ENCODE peak calls at places on chromosomes 16 and 17, in eight cellular contexts. M, J, X, E, Z, I, F and C are unnamed samples.
A peak's percentile ranks its signal among the peaks of the same experiment; 100 is the strongest.

GRCh38 chr17:46968224-46968834 is 10.7 kb downstream of the RPRML start:
- DNase-seq in M (no peak), J (no peak), X (no peak), E (no peak), Z (peak; percentile 33), I (no peak), F (no peak), C (no peak)

GRCh38 chr17:40916366-40916765 is 21.1 kb downstream of the KRT23 start:
- DNase-seq in M (no peak), J (no peak), X (no peak), E (no peak), Z (no peak), I (no peak), F (no peak), C (no peak)

GRCh38 chr16:59295474-59295873 is 561.4 kb upstream of the GOT2 start:
- DNase-seq in M (no peak), J (no peak), X (no peak), E (no peak), Z (no peak), I (no peak), F (no peak), C (no peak)

GRCh38 chr17:77090476-77090875 is 50.3 kb upstream of the SEC14L1 start:
- DNase-seq in M (no peak), J (no peak), X (no peak), E (no peak), Z (no peak), I (no peak), F (no peak), C (peak; percentile 23)

GRCh38 chr17:37708616-37709212 is 36.1 kb downstream of the HNF1B start:
- DNase-seq in M (no peak), J (no peak), X (no peak), E (no peak), Z (peak; percentile 53), I (no peak), F (peak; percentile 73), C (peak; percentile 70)

GRCh38 chr16:68492501-68493411 is 44.4 kb upstream of the SMPD3 start:
- DNase-seq in M (no peak), J (no peak), X (no peak), E (no peak), Z (no peak), I (no peak), F (no peak), C (peak; percentile 66)

GRCh38 chr17:62017912-62018311 is 47.2 kb downstream of the MED13 start:
- DNase-seq in M (no peak), J (no peak), X (no peak), E (peak; percentile 20), Z (peak; percentile 27), I (no peak), F (no peak), C (no peak)

GRCh38 chr17:41736983-41737679 is 2.7 kb upstream of the HAP1 start:
- DNase-seq in M (no peak), J (no peak), X (no peak), E (no peak), Z (no peak), I (no peak), F (no peak), C (no peak)

GRCh38 chr16:3800477-3801270 is 79.8 kb downstream of the CREBBP start:
- DNase-seq in M (no peak), J (no peak), X (no peak), E (no peak), Z (no peak), I (no peak), F (no peak), C (no peak)

GRCh38 chr16:72099377-72099818 is 5.8 kb downstream of the DHX38 start:
- DNase-seq in M (no peak), J (peak; percentile 82), X (no peak), E (peak; percentile 51), Z (peak; percentile 49), I (peak; percentile 60), F (peak; percentile 76), C (peak; percentile 27)

GRCh38 chr17:17175340-17175739 is 30.8 kb downstream of the PLD6 start:
- DNase-seq in M (no peak), J (no peak), X (no peak), E (no peak), Z (no peak), I (no peak), F (no peak), C (no peak)

GRCh38 chr17:9402590-9403199 is 172.9 kb downstream of the STX8 start:
- DNase-seq in M (no peak), J (peak; percentile 83), X (no peak), E (peak; percentile 52), Z (peak; percentile 23), I (no peak), F (peak; percentile 67), C (peak; percentile 25)

GRCh38 chr17:50364715-50365114 is 8.3 kb downstream of the MRPL27 start:
- DNase-seq in M (no peak), J (peak; percentile 60), X (no peak), E (no peak), Z (peak; percentile 65), I (no peak), F (no peak), C (no peak)

GRCh38 chr17:45273551-45273957 is 11.7 kb upstream of the SPATA32 start:
- DNase-seq in M (no peak), J (no peak), X (no peak), E (no peak), Z (no peak), I (peak; percentile 57), F (no peak), C (no peak)

GRCh38 chr17:58875261-58875660 is 119.6 kb downstream of the PPM1E start:
- DNase-seq in M (no peak), J (no peak), X (no peak), E (no peak), Z (no peak), I (no peak), F (no peak), C (no peak)

GRCh38 chr17:2602597-2603017 is 9.2 kb downstream of the PAFAH1B1 start:
- DNase-seq in M (no peak), J (no peak), X (no peak), E (peak; percentile 28), Z (peak; percentile 16), I (no peak), F (peak; percentile 39), C (no peak)

GRCh38 chr16:3283525-3284447 is 495 bp downstream of the ZNF263 start:
- DNase-seq in M (peak; percentile 24), J (peak; percentile 36), X (no peak), E (no peak), Z (no peak), I (peak; percentile 68), F (no peak), C (no peak)

GRCh38 chr16:85947511-85948509 is 48.8 kb downstream of the IRF8 start:
- DNase-seq in M (no peak), J (no peak), X (no peak), E (no peak), Z (no peak), I (no peak), F (no peak), C (peak; percentile 23)

DNA sequence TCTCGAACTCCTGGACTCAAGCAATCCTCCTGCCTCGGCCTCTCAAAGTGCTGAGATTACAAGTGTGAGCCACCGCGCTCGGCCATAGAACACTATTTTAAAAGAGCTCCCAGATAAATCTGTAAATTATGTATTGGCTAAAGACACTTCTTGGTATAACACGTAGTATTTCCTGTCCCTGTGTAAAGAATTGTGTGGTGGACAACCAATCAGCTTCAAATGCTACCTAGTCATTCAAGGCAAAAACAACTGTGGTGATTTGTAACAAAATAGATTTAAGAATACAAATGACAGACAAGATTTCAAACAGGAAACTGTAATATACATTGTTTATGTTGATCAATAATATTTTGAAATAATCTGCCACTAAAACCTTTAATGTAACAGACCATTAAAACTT is 14.6 kb downstream of the CRLF3 start:
- DNase-seq in M (no peak), J (no peak), X (no peak), E (no peak), Z (no peak), I (no peak), F (no peak), C (no peak)
- H3K27ac ChIP-seq in M (no peak overlapping the region), J (peak overlapping the region; percentile 28), X (peak overlapping the region; percentile 27), E (no peak overlapping the region), Z (no peak overlapping the region), I (no peak overlapping the region), F (no peak overlapping the region), C (peak overlapping the region; percentile 56)

GRCh38 chr17:65204001-65204400 is 66.8 kb downstream of the RGS9 start:
- DNase-seq in M (no peak), J (no peak), X (no peak), E (no peak), Z (no peak), I (no peak), F (no peak), C (no peak)
- TF ChIP-seq CTCF in M (no peak), J (no peak), X (no peak), E (no peak), Z (no peak), I (no peak), F (no peak), C (no peak)

GRCh38 chr17:78381601-78382168 is 3.2 kb downstream of the PGS1 start:
- DNase-seq in M (no peak), J (peak; percentile 55), X (no peak), E (no peak), Z (no peak), I (no peak), F (no peak), C (no peak)

GRCh38 chr17:78380370-78380769 is 1.9 kb downstream of the PGS1 start:
- DNase-seq in M (no peak), J (no peak), X (no peak), E (no peak), Z (no peak), I (no peak), F (no peak), C (no peak)

GRCh38 chr17:78387982-78388941 is 9.8 kb downstream of the PGS1 start:
- DNase-seq in M (no peak), J (no peak), X (no peak), E (peak; percentile 61), Z (peak; percentile 89), I (no peak), F (no peak), C (peak; percentile 37)

GRCh38 chr17:78383725-78384471 is 5.4 kb downstream of the PGS1 start:
- DNase-seq in M (peak; percentile 47), J (no peak), X (no peak), E (peak; percentile 99), Z (peak; percentile 100), I (peak; percentile 91), F (no peak), C (peak; percentile 67)

DNA sequence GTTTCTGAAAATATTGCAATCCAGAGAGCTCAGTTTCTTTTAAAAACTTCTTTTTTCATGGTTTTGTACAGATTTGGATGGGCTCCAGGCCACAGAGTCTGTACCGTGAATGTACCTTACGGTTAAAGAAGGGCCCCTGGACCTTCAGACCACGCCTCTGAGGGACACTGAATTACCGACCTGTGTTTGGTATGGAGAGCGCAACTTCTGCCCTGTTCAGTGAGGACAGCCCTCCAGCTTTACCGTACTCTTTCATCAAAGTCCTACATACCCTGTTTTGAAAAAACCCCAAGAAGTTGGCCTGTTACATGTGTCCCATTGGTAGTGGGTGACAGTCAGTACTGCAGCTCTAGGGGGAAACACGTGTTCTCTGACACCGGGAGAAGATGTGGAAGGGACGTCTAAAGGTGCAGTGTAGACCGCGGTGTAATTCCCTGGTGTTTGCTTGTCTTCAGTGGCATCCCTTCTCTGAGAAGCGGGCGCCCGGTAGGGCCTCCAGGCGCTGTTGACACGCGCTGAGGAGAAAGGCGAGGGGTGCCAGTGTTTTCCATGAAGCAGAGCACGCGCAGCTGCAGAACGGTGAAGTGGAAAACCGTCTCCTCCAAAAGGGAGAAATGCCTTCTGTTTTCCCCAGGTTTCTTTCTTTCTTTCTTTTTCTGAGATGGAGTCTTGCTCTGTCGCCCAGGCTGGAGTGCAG is 6.2 kb downstream of the PGS1 start:
- DNase-seq in M (no peak), J (no peak), X (no peak), E (no peak), Z (no peak), I (no peak), F (no peak), C (no peak)
- H3K27ac ChIP-seq in M (no peak overlapping the region), J (peak overlapping the region; percentile 66), X (peak overlapping the region; percentile 82), E (peak overlapping the region; percentile 91), Z (peak overlapping the region; percentile 95), I (peak overlapping the region; percentile 84), F (no peak overlapping the region), C (peak overlapping the region; percentile 91)

GRCh38 chr17:57404073-57404472 is 147.8 kb downstream of the MSI2 start:
- DNase-seq in M (no peak), J (no peak), X (no peak), E (no peak), Z (no peak), I (no peak), F (peak; percentile 33), C (no peak)
- TF ChIP-seq CTCF in M (no peak), J (peak; percentile 25), X (no peak), E (no peak), Z (no peak), I (no peak), F (peak; percentile 34), C (no peak)